ENCODE peak calls at places on chromosomes 3 and 15, in four cellular contexts. P is CD8-positive, alpha-beta memory T cell; N is NCI-H1694 treated with DMSO at 0.1 percent for 48 hours; L is M059J. D is an unnamed sample.

GRCh38 chr3:121627211-121627610 is 33.5 kb downstream of the HCLS1 start:
- DNase-seq in P (no peak), N (no peak), L (no peak), D (no peak)

GRCh38 chr3:48429416-48430358 is at the start of gene PLXNB1:
- DNase-seq in P (peak), N (no peak), L (peak), D (no peak)

GRCh38 chr15:82792068-82792467 is 13.8 kb downstream of the FSD2 start:
- DNase-seq in P (no peak), N (no peak), L (peak), D (no peak)

GRCh38 chr15:77035584-77035983 is 35.3 kb downstream of the TSPAN3 start:
- DNase-seq in P (no peak), N (no peak), L (no peak), D (no peak)

GRCh38 chr15:41207687-41208448 is 22.7 kb downstream of the EXD1 start:
- DNase-seq in P (no peak), N (no peak), L (peak), D (no peak)

GRCh38 chr3:149507491-149508324 is 33.2 kb downstream of the TM4SF4 start:
- DNase-seq in P (no peak), N (no peak), L (peak), D (no peak)

GRCh38 chr3:187063286-187064081 is 75.8 kb downstream of the RPL39L start:
- DNase-seq in P (no peak), N (no peak), L (peak), D (no peak)

GRCh38 chr3:73484656-73485248 is 140.0 kb downstream of the PDZRN3 start:
- DNase-seq in P (no peak), N (no peak), L (no peak), D (no peak)

GRCh38 chr3:11452988-11453847 is 181.0 kb downstream of the ATG7 start:
- DNase-seq in P (no peak), N (no peak), L (peak), D (no peak)

GRCh38 chr3:189772584-189772983 is 141.4 kb downstream of the TP63 start:
- DNase-seq in P (no peak), N (no peak), L (peak), D (no peak)

GRCh38 chr3:69182588-69183299 is 60.3 kb upstream of the LMOD3 start:
- DNase-seq in P (no peak), N (no peak), L (peak), D (no peak)

GRCh38 chr15:87959080-87959479 is 297.5 kb downstream of the NTRK3 start:
- DNase-seq in P (no peak), N (no peak), L (no peak), D (no peak)